ENCODE peak calls at places on chromosomes 5 and 9, in ten cellular contexts. O is type B pancreatic cell, V is BJ, M is body of pancreas, S is mammary epithelial cell, R is Panc1, L is RWPE1, X is uterus, J is hepatocyte, P is fibroblast of mammary gland. A is an unnamed sample.

GRCh38 chr5:84028093-84028492 is 307.4 kb upstream of the HAPLN1 start:
- DNase-seq in S (no peak), O (no peak), M (no peak), X (no peak), V (no peak), P (peak; percentile 15), R (no peak), L (no peak), J (no peak), A (no peak)

GRCh38 chr9:89372230-89372816 is 54.0 kb downstream of the SECISBP2 start:
- DNase-seq in R (no peak), P (no peak), O (no peak), X (no peak), S (no peak), L (no peak), V (no peak), J (no peak), M (no peak), A (no peak)

GRCh38 chr5:89377752-89378455 is 494.9 kb upstream of the MEF2C start:
- DNase-seq in J (no peak), L (no peak), P (peak; percentile 23), M (no peak), X (no peak), V (no peak), S (no peak), O (no peak), R (no peak), A (no peak)

GRCh38 chr9:21686738-21687137 is 115.7 kb upstream of the MTAP start:
- DNase-seq in J (no peak), M (no peak), S (no peak), X (no peak), R (no peak), O (no peak), V (no peak), L (no peak), P (no peak), A (no peak)

GRCh38 chr9:89007568-89007967 is 16.3 kb downstream of the S1PR3 start:
- DNase-seq in M (no peak), V (no peak), L (no peak), J (no peak), S (no peak), O (peak; percentile 16), P (no peak), X (no peak), R (no peak), A (peak; percentile 62)

GRCh38 chr5:180813418-180813817 is 10.8 kb upstream of the MGAT1 start:
- DNase-seq in M (no peak), S (no peak), P (no peak), J (no peak), X (no peak), O (no peak), L (no peak), R (no peak), V (no peak), A (no peak)

GRCh38 chr5:141121563-141121962 is at the start of gene PCDHB4:
- DNase-seq in M (peak; percentile 67), L (no peak), X (peak; percentile 45), V (no peak), O (no peak), S (peak; percentile 10), J (no peak), R (no peak), P (peak; percentile 8), A (no peak)

GRCh38 chr5:83538788-83539535 is 67.4 kb downstream of the VCAN start:
- DNase-seq in O (no peak), L (no peak), M (no peak), P (no peak), R (no peak), J (no peak), V (no peak), S (no peak), X (no peak), A (no peak)

GRCh38 chr9:92097997-92098482 is 17.2 kb downstream of the SPTLC1 start:
- DNase-seq in X (peak; percentile 77), L (peak; percentile 77), P (peak; percentile 89), V (peak; percentile 4), R (peak; percentile 87), M (peak; percentile 99), J (no peak), O (no peak), S (peak; percentile 86), A (no peak)

GRCh38 chr5:138933522-138934290 is 58.6 kb upstream of the LRRTM2 start:
- DNase-seq in S (no peak), O (no peak), P (no peak), L (no peak), M (no peak), X (no peak), R (no peak), J (no peak), V (no peak), A (no peak)

GRCh38 chr9:90882991-90883600 is 81.5 kb downstream of the SYK start:
- DNase-seq in S (no peak), X (no peak), R (no peak), P (no peak), J (no peak), M (no peak), O (no peak), V (no peak), L (no peak), A (no peak)

GRCh38 chr5:80346055-80346454 is 26.3 kb downstream of the SPZ1 start:
- DNase-seq in M (peak; percentile 26), O (no peak), J (peak; percentile 47), S (peak; percentile 23), V (no peak), P (peak; percentile 12), L (peak; percentile 52), R (peak; percentile 13), X (no peak), A (no peak)

GRCh38 chr5:126811515-126812198 is 34.7 kb downstream of the LMNB1 start:
- DNase-seq in S (peak; percentile 14), R (no peak), P (peak; percentile 31), J (no peak), X (no peak), V (no peak), M (no peak), O (no peak), L (no peak), A (no peak)

GRCh38 chr5:31530541-31531265 is 1.2 kb downstream of the DROSHA start:
- DNase-seq in V (no peak), L (no peak), S (peak; percentile 12), R (no peak), M (no peak), P (no peak), J (no peak), X (no peak), O (no peak), A (no peak)

DNA sequence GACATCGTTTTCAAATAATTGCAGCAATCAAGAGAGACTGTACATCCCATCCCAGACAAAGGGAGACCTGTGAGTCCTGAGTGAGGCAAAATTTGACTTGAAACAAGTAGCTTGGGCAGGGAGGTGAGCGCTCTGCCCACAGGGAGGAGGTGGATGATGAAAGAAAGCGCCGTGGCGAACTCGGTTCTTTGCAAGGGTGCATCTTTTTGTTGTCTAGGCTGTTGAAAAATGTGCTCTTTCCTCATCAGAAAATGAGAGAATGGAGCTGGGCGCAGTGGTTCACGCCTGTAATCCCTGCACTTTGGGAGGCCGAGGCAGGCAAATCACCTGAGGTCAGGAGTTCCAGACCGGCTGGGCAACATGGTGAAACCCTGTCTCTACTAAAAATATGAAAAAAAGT is 150.5 kb downstream of the GAPVD1 start:
- DNase-seq in R (no peak), P (no peak), X (no peak), M (no peak), V (no peak), L (no peak), S (no peak), O (no peak), J (no peak), A (no peak)
- TF ChIP-seq CTCF in R (no peak), P (no peak), X (no peak), M (no peak), V (no peak), L (no peak), S (no peak), O (no peak), J (no peak), A (no peak)

GRCh38 chr5:171598279-171599152 is 179.1 kb downstream of the FGF18 start:
- DNase-seq in P (no peak), X (no peak), M (no peak), O (no peak), S (no peak), V (no peak), R (no peak), J (no peak), L (no peak), A (no peak)
- TF ChIP-seq CTCF in P (no peak), X (no peak), M (no peak), O (no peak), S (peak; percentile 11), V (no peak), R (peak; percentile 3), J (no peak), L (no peak), A (no peak)

GRCh38 chr5:167049043-167049663 is 1242.3 kb upstream of the WWC1 start:
- DNase-seq in X (no peak), P (peak; percentile 71), L (peak; percentile 66), R (peak; percentile 10), S (peak; percentile 32), M (peak; percentile 82), O (no peak), J (peak; percentile 74), V (no peak), A (no peak)
- TF ChIP-seq CTCF in X (no peak), P (peak; percentile 59), L (peak; percentile 73), R (peak; percentile 48), S (peak; percentile 71), M (peak; percentile 44), O (peak; percentile 80), J (peak; percentile 73), V (no peak), A (peak; percentile 47)

GRCh38 chr9:99235874-99236627 is 14.0 kb downstream of the SEC61B start:
- DNase-seq in M (peak; percentile 41), R (no peak), V (no peak), L (no peak), S (no peak), X (no peak), O (no peak), J (no peak), P (no peak), A (no peak)

GRCh38 chr9:99237356-99237755 is 15.3 kb downstream of the SEC61B start:
- DNase-seq in M (peak; percentile 79), S (no peak), L (no peak), O (no peak), P (no peak), J (no peak), X (no peak), V (no peak), R (no peak), A (no peak)

GRCh38 chr9:99235069-99235468 is 13.0 kb downstream of the SEC61B start:
- DNase-seq in R (no peak), M (no peak), S (no peak), L (no peak), J (no peak), X (no peak), V (no peak), O (no peak), P (no peak), A (no peak)

GRCh38 chr9:99234618-99235017 is 12.5 kb downstream of the SEC61B start:
- DNase-seq in J (no peak), L (no peak), R (no peak), S (no peak), O (no peak), P (no peak), M (no peak), X (no peak), V (no peak), A (no peak)

DNA sequence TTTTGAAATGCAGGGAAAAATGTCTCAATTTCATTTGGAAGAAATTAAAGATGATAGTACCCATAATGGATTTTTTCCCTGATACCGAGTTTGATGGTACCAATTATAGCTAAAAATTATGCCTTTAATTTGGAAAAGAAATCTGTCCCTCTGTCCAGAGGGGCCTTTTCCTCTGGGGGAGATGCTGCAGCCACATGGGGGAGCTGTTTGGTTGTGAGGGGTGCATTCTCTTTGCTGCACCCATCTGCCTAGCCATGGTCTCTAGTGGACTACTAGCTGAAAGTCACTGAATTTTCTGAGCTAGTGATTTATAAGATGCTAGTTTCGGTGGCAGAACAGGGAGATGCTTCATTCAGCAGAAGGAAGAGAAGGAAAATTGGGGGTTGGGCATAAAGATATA is 9.6 kb downstream of the SEC61B start:
- DNase-seq in J (no peak), X (no peak), S (no peak), R (no peak), O (no peak), V (no peak), M (peak; percentile 49), L (peak; percentile 32), P (peak; percentile 22), A (peak; percentile 12)
- TF ChIP-seq CTCF in J (peak; percentile 30), X (no peak), S (peak; percentile 61), R (peak; percentile 59), O (peak; percentile 53), V (peak; percentile 71), M (peak; percentile 25), L (peak; percentile 38), P (peak; percentile 65), A (no peak)